ENCODE peak calls at places on chromosome 19, in ten cellular contexts. W, D, T, O, A, R, Q, F, N and U are unnamed samples.

GRCh38 chr19:45097776-45098520 is 5.0 kb downstream of the PPP1R37 start:
- DNase-seq in Q (no peak), T (peak), D (no peak), O (peak), W (no peak), A (no peak), F (peak), N (no peak), R (no peak), U (peak)

GRCh38 chr19:50427997-50428425 is 4.7 kb upstream of the MYBPC2 start:
- DNase-seq in N (peak), A (no peak), W (peak), F (no peak), T (peak), R (no peak), D (peak), O (peak), Q (peak), U (peak)

GRCh38 chr19:56088454-56089215 is 32.5 kb downstream of the ZNF787 start:
- DNase-seq in R (no peak), A (no peak), Q (no peak), D (no peak), O (no peak), N (no peak), W (no peak), F (no peak), T (no peak), U (no peak)

GRCh38 chr19:21848706-21849105 is 12.7 kb upstream of the ZNF43 start:
- DNase-seq in F (no peak), O (no peak), N (no peak), T (no peak), D (no peak), Q (no peak), W (no peak), R (no peak), A (no peak), U (no peak)

GRCh38 chr19:46475976-46476375 is 4.6 kb upstream of the PNMA8A start:
- DNase-seq in D (no peak), F (no peak), Q (no peak), O (no peak), W (no peak), T (no peak), R (no peak), A (no peak), N (no peak), U (no peak)

GRCh38 chr19:3725640-3726310 is 17.6 kb downstream of the TJP3 start:
- DNase-seq in Q (no peak), N (peak), O (no peak), D (peak), T (no peak), A (no peak), R (no peak), F (peak), W (no peak), U (no peak)

GRCh38 chr19:4304509-4305252 is at the start of gene FSD1:
- DNase-seq in W (peak), T (peak), Q (no peak), A (peak), R (no peak), D (peak), F (peak), N (no peak), O (no peak), U (peak)

GRCh38 chr19:50050406-50051223 is 24.8 kb downstream of the ZNF473 start:
- DNase-seq in W (peak), A (peak), N (peak), F (peak), Q (peak), D (peak), T (peak), O (no peak), R (peak), U (peak)

GRCh38 chr19:17209126-17210036 is 5.8 kb upstream of the USE1 start:
- DNase-seq in Q (no peak), O (no peak), D (peak), W (peak), A (no peak), F (peak), T (no peak), N (peak), R (no peak), U (no peak)

GRCh38 chr19:8370176-8371010 is 6.4 kb downstream of the ANGPTL4 start:
- DNase-seq in T (no peak), F (no peak), O (no peak), A (no peak), D (no peak), N (no peak), W (no peak), Q (peak), R (no peak), U (no peak)

GRCh38 chr19:8935460-8935859 is 74.7 kb downstream of the MUC16 start:
- DNase-seq in A (no peak), O (no peak), T (no peak), N (no peak), Q (no peak), R (no peak), W (no peak), D (no peak), F (peak), U (no peak)

GRCh38 chr19:16115309-16116039 is 3.8 kb downstream of the RAB8A start:
- DNase-seq in F (no peak), A (no peak), R (no peak), W (no peak), D (no peak), O (no peak), N (peak), Q (no peak), T (peak), U (peak)

GRCh38 chr19:35742121-35742724 is at the start of gene IGFLR1:
- DNase-seq in T (no peak), A (no peak), Q (no peak), N (peak), W (peak), D (no peak), F (no peak), O (no peak), R (no peak), U (no peak)

GRCh38 chr19:18320865-18321728 is 1.8 kb downstream of the LSM4 start:
- DNase-seq in T (no peak), D (no peak), O (no peak), R (no peak), A (no peak), W (no peak), Q (no peak), F (no peak), N (peak), U (no peak)

GRCh38 chr19:40424637-40425449 is 949 bp downstream of the SERTAD1 start:
- DNase-seq in A (no peak), T (no peak), D (no peak), N (no peak), F (no peak), O (no peak), Q (no peak), W (peak), R (no peak), U (no peak)

GRCh38 chr19:41299755-41300089 is 10.2 kb upstream of the CCDC97 start:
- DNase-seq in Q (peak), O (peak), T (no peak), D (no peak), A (no peak), R (no peak), N (peak), F (no peak), W (no peak), U (no peak)

GRCh38 chr19:1211494-1212234 is 6.1 kb downstream of the STK11 start:
- DNase-seq in N (no peak), W (no peak), D (peak), A (no peak), Q (no peak), O (no peak), F (no peak), R (no peak), T (no peak), U (no peak)

GRCh38 chr19:13598098-13598497 is 91.8 kb upstream of the CACNA1A start:
- DNase-seq in O (no peak), F (no peak), T (no peak), W (no peak), D (no peak), R (no peak), A (no peak), Q (no peak), N (no peak), U (no peak)

GRCh38 chr19:55253842-55254624 is 4.8 kb downstream of the PPP6R1 start:
- DNase-seq in A (peak), N (peak), O (no peak), D (no peak), F (no peak), Q (no peak), T (no peak), W (peak), R (no peak), U (no peak)

GRCh38 chr19:42028304-42029216 is 34.5 kb upstream of the ATP1A3 start:
- DNase-seq in O (no peak), R (no peak), N (no peak), W (peak), Q (no peak), T (peak), A (no peak), F (peak), D (peak), U (no peak)

GRCh38 chr19:3849092-3849491 is 19.7 kb downstream of the ZFR2 start:
- DNase-seq in D (peak), F (peak), A (no peak), N (peak), W (peak), Q (no peak), O (no peak), T (no peak), R (no peak), U (no peak)

GRCh38 chr19:18495204-18495911 is 26.5 kb downstream of the ELL start:
- DNase-seq in T (no peak), F (peak), D (peak), O (no peak), W (no peak), Q (no peak), A (no peak), R (no peak), N (no peak), U (no peak)

GRCh38 chr19:6551607-6552450 is 21.0 kb downstream of the TNFSF9 start:
- DNase-seq in T (no peak), F (peak), O (no peak), R (peak), D (peak), A (no peak), N (peak), W (peak), Q (no peak), U (no peak)

GRCh38 chr19:35135389-35135909 is 590 bp upstream of the LGI4 start:
- DNase-seq in Q (peak), N (peak), D (peak), A (no peak), R (no peak), W (peak), O (no peak), T (peak), F (peak), U (peak)

GRCh38 chr19:12872941-12873890 is 8.0 kb downstream of the DNASE2 start:
- DNase-seq in N (peak), R (no peak), Q (no peak), D (peak), T (peak), F (peak), W (peak), O (no peak), A (no peak), U (no peak)

GRCh38 chr19:3028305-3029069 is 593 bp downstream of the TLE2 start:
- DNase-seq in T (no peak), A (no peak), F (peak), R (no peak), Q (no peak), O (no peak), D (no peak), W (no peak), N (peak), U (no peak)

GRCh38 chr19:18469245-18470107 is 31.5 kb upstream of the ISYNA1 start:
- DNase-seq in T (peak), N (peak), W (peak), A (peak), D (peak), F (peak), R (no peak), Q (peak), O (no peak), U (no peak)

GRCh38 chr19:16660763-16661479 is at the start of gene TMEM38A:
- DNase-seq in A (no peak), N (peak), R (no peak), T (peak), F (peak), O (no peak), W (peak), Q (no peak), D (peak), U (peak)

GRCh38 chr19:47765522-47766358 is 12.8 kb upstream of the SELENOW start:
- DNase-seq in W (peak), T (peak), A (peak), D (peak), O (no peak), F (peak), N (peak), Q (peak), R (no peak), U (peak)

GRCh38 chr19:29887498-29887897 is 54.5 kb upstream of the URI1 start:
- DNase-seq in N (no peak), O (no peak), A (no peak), D (no peak), R (no peak), W (no peak), Q (no peak), T (peak), F (no peak), U (no peak)